ENCODE peak calls at places on chromosomes 2 and 18, in four cellular contexts. M is WTC11; O is activated CD8-positive, alpha-beta T cell treated with anti-CD3 and anti-CD28 coated beads, Interleukin-2, amount 10 ng/mL, durations not matched to agents 7 days and 5 days; N is GDM1. G is an unnamed sample.

GRCh38 chr2:138818479-138818878 is 38.3 kb upstream of the NXPH2 start:
- DNase-seq in M (no peak), O (no peak), N (no peak), G (no peak)

GRCh38 chr2:28269019-28269784 is 123.5 kb upstream of the FOSL2 start:
- DNase-seq in M (no peak), O (no peak), N (no peak), G (peak; percentile 29)

GRCh38 chr2:54665436-54665856 is 58.0 kb upstream of the EML6 start:
- DNase-seq in M (peak; percentile 65), O (peak; percentile 65), N (peak; percentile 13), G (peak; percentile 24)

GRCh38 chr2:134718956-134719814 is at the start of gene TMEM163:
- DNase-seq in M (peak; percentile 54), O (no peak), N (no peak), G (no peak)

GRCh38 chr18:52936931-52937330 is 596.9 kb downstream of the DCC start:
- DNase-seq in M (no peak), O (no peak), N (no peak), G (no peak)

GRCh38 chr18:63160172-63160995 is 159.2 kb downstream of the BCL2 start:
- DNase-seq in M (no peak), O (no peak), N (no peak), G (no peak)

GRCh38 chr2:169452080-169452479 is 27.2 kb upstream of the BBS5 start:
- DNase-seq in M (no peak), O (no peak), N (no peak), G (peak; percentile 22)

GRCh38 chr2:211798868-211799267 is 739.7 kb downstream of the ERBB4 start:
- DNase-seq in M (no peak), O (no peak), N (no peak), G (no peak)

GRCh38 chr2:117972466-117973123 is 41.3 kb downstream of the CCDC93 start:
- DNase-seq in M (no peak), O (no peak), N (no peak), G (no peak)